ENCODE peak calls at places on chromosomes 7 and 10, in five cellular contexts. One of them, this sample, is unnamed.

GRCh38 chr7:68311958-68312357 is 1286.3 kb upstream of the AUTS2 start:
- DNase-seq in HCT116: no peak
- DNase-seq in H1: no peak
- DNase-seq in K562: no peak
- DNase-seq in IMR-90: no peak
- DNase-seq in this sample: no peak

GRCh38 chr10:118832242-118832651 is 77.5 kb upstream of the CACUL1 start:
- DNase-seq in IMR-90: peak; percentile 13
- DNase-seq in H1: no peak
- DNase-seq in K562: no peak
- DNase-seq in HCT116: no peak
- DNase-seq in this sample: peak; percentile 15

GRCh38 chr7:2063562-2064360 is 169.0 kb downstream of the MAD1L1 start:
- DNase-seq in H1: no peak
- DNase-seq in IMR-90: peak; percentile 17
- DNase-seq in HCT116: no peak
- DNase-seq in K562: no peak
- DNase-seq in this sample: peak; percentile 43

GRCh38 chr7:20532841-20533240 is 82.6 kb upstream of the ABCB5 start:
- DNase-seq in K562: no peak
- DNase-seq in IMR-90: no peak
- DNase-seq in HCT116: no peak
- DNase-seq in H1: no peak
- DNase-seq in this sample: peak; percentile 80

GRCh38 chr7:8629504-8629903 is 196.1 kb downstream of the NXPH1 start:
- DNase-seq in K562: no peak
- DNase-seq in IMR-90: no peak
- DNase-seq in H1: no peak
- DNase-seq in HCT116: no peak
- DNase-seq in this sample: no peak

GRCh38 chr7:135245826-135246825 is 12.5 kb downstream of the STRA8 start:
- DNase-seq in HCT116: no peak
- DNase-seq in IMR-90: no peak
- DNase-seq in H1: peak; percentile 41
- DNase-seq in K562: no peak
- DNase-seq in this sample: no peak

GRCh38 chr7:100571829-100572116 is 1.9 kb downstream of the SAP25 start:
- DNase-seq in K562: no peak
- DNase-seq in HCT116: no peak
- DNase-seq in IMR-90: no peak
- DNase-seq in H1: no peak
- DNase-seq in this sample: no peak

GRCh38 chr7:144738708-144739314 is 97.0 kb downstream of the TPK1 start:
- DNase-seq in K562: peak; percentile 13
- DNase-seq in H1: no peak
- DNase-seq in IMR-90: no peak
- DNase-seq in HCT116: peak; percentile 18
- DNase-seq in this sample: peak; percentile 63

GRCh38 chr10:17872191-17873091 is 63.3 kb downstream of the MRC1 start:
- DNase-seq in IMR-90: peak; percentile 21
- DNase-seq in K562: no peak
- DNase-seq in H1: no peak
- DNase-seq in HCT116: peak; percentile 23
- DNase-seq in this sample: peak; percentile 73

GRCh38 chr10:7311256-7312178 is 99.3 kb downstream of the SFMBT2 start:
- DNase-seq in HCT116: no peak
- DNase-seq in IMR-90: peak; percentile 13
- DNase-seq in H1: no peak
- DNase-seq in K562: no peak
- DNase-seq in this sample: no peak

GRCh38 chr10:6593140-6593740 is 13.2 kb upstream of the PRKCQ start:
- DNase-seq in H1: no peak
- DNase-seq in K562: no peak
- DNase-seq in IMR-90: no peak
- DNase-seq in HCT116: no peak
- DNase-seq in this sample: no peak

GRCh38 chr10:124717911-124718734 is 26.1 kb downstream of the FAM53B start:
- DNase-seq in IMR-90: no peak
- DNase-seq in HCT116: no peak
- DNase-seq in H1: no peak
- DNase-seq in K562: peak; percentile 85
- DNase-seq in this sample: peak; percentile 46

GRCh38 chr10:107442035-107442505 is 277.6 kb upstream of the SORCS1 start:
- DNase-seq in H1: no peak
- DNase-seq in HCT116: no peak
- DNase-seq in K562: no peak
- DNase-seq in IMR-90: peak; percentile 41
- DNase-seq in this sample: no peak

GRCh38 chr10:119759832-119760231 is 34.0 kb downstream of the INPP5F start:
- DNase-seq in IMR-90: peak; percentile 47
- DNase-seq in H1: no peak
- DNase-seq in HCT116: no peak
- DNase-seq in K562: no peak
- DNase-seq in this sample: no peak

GRCh38 chr10:59079386-59080226 is 96.8 kb upstream of the PHYHIPL start:
- DNase-seq in IMR-90: peak; percentile 75
- DNase-seq in HCT116: peak; percentile 3
- DNase-seq in K562: no peak
- DNase-seq in H1: no peak
- DNase-seq in this sample: peak; percentile 74

GRCh38 chr10:69337312-69338132 is 59.2 kb downstream of the HK1 start:
- DNase-seq in IMR-90: peak; percentile 86
- DNase-seq in K562: no peak
- DNase-seq in HCT116: no peak
- DNase-seq in H1: no peak
- DNase-seq in this sample: peak; percentile 34

GRCh38 chr10:123356101-123356500 is 201.9 kb downstream of the BUB3 start:
- DNase-seq in K562: no peak
- DNase-seq in IMR-90: no peak
- DNase-seq in H1: no peak
- DNase-seq in HCT116: no peak
- DNase-seq in this sample: no peak

GRCh38 chr10:37535459-37536246 is 321.8 kb downstream of the ZNF248 start:
- DNase-seq in K562: no peak
- DNase-seq in IMR-90: no peak
- DNase-seq in HCT116: no peak
- DNase-seq in H1: no peak
- DNase-seq in this sample: no peak

GRCh38 chr7:44706788-44707557 is 41.7 kb upstream of the ZMIZ2 start:
- DNase-seq in H1: no peak
- DNase-seq in HCT116: no peak
- DNase-seq in IMR-90: no peak
- DNase-seq in K562: no peak
- DNase-seq in this sample: no peak

GRCh38 chr7:30504347-30505173 is at the start of gene GGCT:
- DNase-seq in K562: peak; percentile 100
- DNase-seq in IMR-90: peak; percentile 98
- DNase-seq in HCT116: peak; percentile 96
- DNase-seq in H1: peak; percentile 95
- DNase-seq in this sample: peak; percentile 99
- TF ChIP-seq POLR2A in K562: peak; percentile 94
- TF ChIP-seq POLR2A in IMR-90: peak; percentile 86
- TF ChIP-seq POLR2A in HCT116: peak; percentile 86
- TF ChIP-seq POLR2A in H1: peak; percentile 93
- TF ChIP-seq POLR2A in this sample: peak; percentile 93

GRCh38 chr10:103834436-103835095 is 20.8 kb downstream of the SH3PXD2A start:
- DNase-seq in IMR-90: no peak
- DNase-seq in HCT116: no peak
- DNase-seq in K562: no peak
- DNase-seq in H1: no peak
- DNase-seq in this sample: no peak

GRCh38 chr10:103832806-103833205 is 22.6 kb downstream of the SH3PXD2A start:
- DNase-seq in K562: no peak
- DNase-seq in HCT116: no peak
- DNase-seq in H1: no peak
- DNase-seq in IMR-90: no peak
- DNase-seq in this sample: no peak

GRCh38 chr10:103836273-103836672 is 19.1 kb downstream of the SH3PXD2A start:
- DNase-seq in H1: no peak
- DNase-seq in HCT116: no peak
- DNase-seq in K562: no peak
- DNase-seq in IMR-90: no peak
- DNase-seq in this sample: no peak

GRCh38 chr10:103835121-103836045 is 20.0 kb downstream of the SH3PXD2A start:
- DNase-seq in HCT116: no peak
- DNase-seq in K562: no peak
- DNase-seq in H1: no peak
- DNase-seq in IMR-90: peak; percentile 87
- DNase-seq in this sample: no peak

GRCh38 chr10:103833731-103834365 is 21.5 kb downstream of the SH3PXD2A start:
- DNase-seq in IMR-90: no peak
- DNase-seq in H1: no peak
- DNase-seq in K562: no peak
- DNase-seq in HCT116: no peak
- DNase-seq in this sample: no peak
- H2AFZ ChIP-seq in IMR-90: no peak overlapping the region
- H2AFZ ChIP-seq in H1: peak overlapping the region; percentile 55
- H2AFZ ChIP-seq in K562: peak overlapping the region; percentile 45
- H2AFZ ChIP-seq in HCT116: no peak overlapping the region
- H2AFZ ChIP-seq in this sample: no peak overlapping the region

GRCh38 chr10:117365612-117366011 is 9.6 kb downstream of the PDZD8 start:
- DNase-seq in HCT116: peak; percentile 62
- DNase-seq in K562: no peak
- DNase-seq in H1: no peak
- DNase-seq in IMR-90: no peak
- DNase-seq in this sample: peak; percentile 53

GRCh38 chr10:117366741-117367140 is 8.5 kb downstream of the PDZD8 start:
- DNase-seq in IMR-90: no peak
- DNase-seq in H1: no peak
- DNase-seq in K562: no peak
- DNase-seq in HCT116: no peak
- DNase-seq in this sample: no peak

GRCh38 chr10:117364121-117364960 is 10.9 kb downstream of the PDZD8 start:
- DNase-seq in IMR-90: peak; percentile 36
- DNase-seq in H1: no peak
- DNase-seq in K562: no peak
- DNase-seq in HCT116: no peak
- DNase-seq in this sample: peak; percentile 29

GRCh38 chr10:117370205-117370604 is 5.0 kb downstream of the PDZD8 start:
- DNase-seq in H1: no peak
- DNase-seq in IMR-90: peak; percentile 66
- DNase-seq in HCT116: no peak
- DNase-seq in K562: no peak
- DNase-seq in this sample: no peak

DNA sequence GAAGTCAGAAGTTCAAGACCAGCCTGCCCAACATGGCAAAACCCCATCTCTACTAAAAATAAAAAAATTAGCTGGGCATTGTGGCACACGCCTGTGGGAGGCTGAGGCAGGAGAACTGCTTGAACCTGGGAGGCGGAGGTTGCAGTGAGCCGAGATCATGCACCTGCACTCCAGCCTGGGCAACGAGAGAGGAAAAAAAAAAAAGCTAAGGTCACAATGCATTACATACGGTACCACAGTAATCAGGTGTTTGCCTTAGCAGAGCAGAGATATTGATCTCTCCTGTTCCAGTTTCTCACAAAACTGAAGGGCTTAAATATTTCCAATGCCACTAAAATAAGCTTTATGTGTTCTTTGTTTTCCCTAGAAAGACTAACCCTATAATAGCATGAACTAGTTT is 7.5 kb downstream of the PDZD8 start:
- DNase-seq in H1: no peak
- DNase-seq in K562: no peak
- DNase-seq in HCT116: no peak
- DNase-seq in IMR-90: no peak
- DNase-seq in this sample: no peak
- TF ChIP-seq POLR2A in H1: no peak
- TF ChIP-seq POLR2A in K562: no peak
- TF ChIP-seq POLR2A in HCT116: no peak
- TF ChIP-seq POLR2A in IMR-90: no peak
- TF ChIP-seq POLR2A in this sample: no peak

GRCh38 chr7:37899712-37900247 is 16.8 kb downstream of the SFRP4 start:
- DNase-seq in IMR-90: no peak
- DNase-seq in HCT116: no peak
- DNase-seq in H1: no peak
- DNase-seq in K562: no peak
- DNase-seq in this sample: no peak

GRCh38 chr7:37901890-37902524 is 14.6 kb downstream of the SFRP4 start:
- DNase-seq in K562: peak; percentile 27
- DNase-seq in HCT116: no peak
- DNase-seq in H1: no peak
- DNase-seq in IMR-90: peak; percentile 4
- DNase-seq in this sample: no peak

DNA sequence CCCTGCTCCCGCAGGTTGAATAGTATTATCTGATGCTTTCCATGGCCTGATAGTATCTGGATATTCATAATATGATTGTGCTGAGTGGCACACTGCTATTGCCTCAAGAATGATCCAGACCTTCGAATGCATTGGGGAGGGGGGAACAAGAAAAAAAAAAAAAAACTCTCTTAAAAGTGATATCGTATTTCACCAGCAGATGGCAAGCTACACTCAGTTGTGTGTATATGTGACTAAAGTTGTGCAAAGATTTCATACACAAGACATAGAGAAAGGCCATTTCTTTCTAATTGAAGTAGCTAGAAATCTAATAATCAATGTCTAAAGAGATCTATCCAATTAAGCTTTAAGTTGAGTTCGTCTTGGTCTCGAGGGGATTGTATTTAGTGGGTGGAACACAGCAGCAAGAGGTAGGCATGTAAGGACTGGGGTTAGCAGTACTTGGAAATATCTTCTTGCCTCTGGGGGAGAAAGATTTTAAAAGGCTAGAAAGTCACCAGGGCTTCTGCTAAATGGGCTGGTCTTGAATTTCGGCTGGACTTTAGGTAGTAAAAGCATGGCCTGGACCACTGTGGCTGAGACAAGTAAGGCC is 15.3 kb downstream of the SFRP4 start:
- DNase-seq in IMR-90: peak; percentile 15
- DNase-seq in K562: peak; percentile 42
- DNase-seq in HCT116: peak; percentile 13
- DNase-seq in H1: no peak
- DNase-seq in this sample: peak; percentile 52
- H2AFZ ChIP-seq in IMR-90: no peak overlapping the region
- H2AFZ ChIP-seq in K562: peak overlapping the region; percentile 15
- H2AFZ ChIP-seq in HCT116: no peak overlapping the region
- H2AFZ ChIP-seq in H1: no peak overlapping the region
- H2AFZ ChIP-seq in this sample: no peak overlapping the region

GRCh38 chr10:110859206-110859946 is 12.4 kb upstream of the PDCD4 start:
- DNase-seq in H1: peak; percentile 31
- DNase-seq in IMR-90: no peak
- DNase-seq in HCT116: no peak
- DNase-seq in K562: no peak
- DNase-seq in this sample: no peak
- TF ChIP-seq POLR2A in H1: no peak
- TF ChIP-seq POLR2A in IMR-90: no peak
- TF ChIP-seq POLR2A in HCT116: no peak
- TF ChIP-seq POLR2A in K562: no peak
- TF ChIP-seq POLR2A in this sample: no peak

GRCh38 chr10:73591578-73591902 is 398 bp upstream of the USP54 start:
- DNase-seq in HCT116: no peak
- DNase-seq in K562: no peak
- DNase-seq in IMR-90: no peak
- DNase-seq in H1: no peak
- DNase-seq in this sample: no peak
- H2AFZ ChIP-seq in HCT116: peak overlapping the region; percentile 20
- H2AFZ ChIP-seq in K562: peak overlapping the region; percentile 69
- H2AFZ ChIP-seq in IMR-90: no peak overlapping the region
- H2AFZ ChIP-seq in H1: no peak overlapping the region
- H2AFZ ChIP-seq in this sample: no peak overlapping the region